ENCODE peak calls at places on chromosomes 3 and 15, in eight cellular contexts. N is heart left ventricle, U is lower leg skin, I is transverse colon, H is GM12878, L is sigmoid colon, M is stomach, P is esophagus muscularis mucosa. Q is an unnamed sample.

GRCh38 chr15:39312984-39313383 is 267.9 kb upstream of the THBS1 start:
- DNase-seq in L (no peak), M (no peak), U (no peak), P (no peak), H (no peak), N (no peak), I (peak), Q (no peak)

GRCh38 chr3:171846594-171846993 is 3.4 kb downstream of the TMEM212 start:
- DNase-seq in L (no peak), H (peak), N (no peak), M (no peak), U (no peak), I (no peak), P (no peak), Q (no peak)

GRCh38 chr3:123085293-123085949 is 18.6 kb downstream of the PDIA5 start:
- DNase-seq in M (no peak), U (peak), I (no peak), H (no peak), L (no peak), P (no peak), N (no peak), Q (peak)

GRCh38 chr3:34009480-34009844 is 211.0 kb downstream of the PDCD6IP start:
- DNase-seq in U (no peak), N (no peak), M (no peak), I (no peak), H (no peak), L (no peak), P (peak), Q (no peak)

GRCh38 chr3:197463279-197463678 is 92.5 kb downstream of the BDH1 start:
- DNase-seq in N (no peak), P (no peak), M (no peak), U (no peak), I (no peak), L (no peak), H (no peak), Q (no peak)

GRCh38 chr3:22318325-22318724 is 567.3 kb upstream of the ZNF385D start:
- DNase-seq in I (no peak), U (no peak), L (no peak), P (no peak), N (no peak), M (no peak), H (no peak), Q (no peak)

GRCh38 chr3:146274833-146275232 is 23.9 kb upstream of the PLSCR4 start:
- DNase-seq in L (no peak), I (no peak), U (no peak), N (no peak), P (no peak), M (no peak), H (no peak), Q (no peak)

GRCh38 chr15:70315431-70315830 is 217.7 kb upstream of the TLE3 start:
- DNase-seq in M (no peak), L (no peak), U (no peak), H (no peak), P (no peak), I (no peak), N (no peak), Q (no peak)

GRCh38 chr3:124395584-124396340 is 334.5 kb upstream of the UMPS start:
- DNase-seq in H (no peak), U (no peak), I (no peak), N (peak), L (no peak), M (no peak), P (no peak), Q (no peak)

GRCh38 chr3:15055019-15055557 is 10.0 kb downstream of the MRPS25 start:
- DNase-seq in I (peak), L (no peak), M (no peak), P (no peak), U (no peak), H (peak), N (no peak), Q (peak)

GRCh38 chr3:171772427-171773056 is 37.7 kb downstream of the PLD1 start:
- DNase-seq in L (peak), M (peak), H (no peak), P (no peak), N (peak), I (peak), U (no peak), Q (no peak)

GRCh38 chr3:65284971-65285370 is 597.2 kb upstream of the ADAMTS9 start:
- DNase-seq in H (no peak), P (no peak), M (no peak), N (no peak), I (no peak), U (no peak), L (no peak), Q (no peak)

GRCh38 chr3:10195692-10196091 is 31.0 kb downstream of the IRAK2 start:
- DNase-seq in N (peak), M (no peak), U (no peak), H (no peak), I (no peak), P (no peak), L (no peak), Q (peak)

GRCh38 chr3:127755305-127755681 is 67.0 kb downstream of the MGLL start:
- DNase-seq in L (no peak), I (no peak), H (no peak), N (peak), U (no peak), M (no peak), P (no peak), Q (peak)

GRCh38 chr3:127753338-127753737 is 69.0 kb downstream of the MGLL start:
- DNase-seq in N (peak), M (no peak), U (no peak), L (no peak), I (no peak), P (no peak), H (no peak), Q (peak)

GRCh38 chr3:127751782-127752181 is 70.5 kb downstream of the MGLL start:
- DNase-seq in N (no peak), P (no peak), H (no peak), I (no peak), M (no peak), L (no peak), U (no peak), Q (no peak)

GRCh38 chr3:127753898-127754410 is 68.4 kb downstream of the MGLL start:
- DNase-seq in L (no peak), I (no peak), H (no peak), U (no peak), M (no peak), P (no peak), N (peak), Q (peak)

GRCh38 chr3:127754411-127755304 is 67.7 kb downstream of the MGLL start:
- DNase-seq in P (no peak), L (no peak), I (no peak), H (peak), U (no peak), N (peak), M (no peak), Q (peak)
- H3K4me3 ChIP-seq in P (no peak), L (no peak), I (no peak), H (peak), U (no peak), N (no peak), M (no peak), Q (peak)

DNA sequence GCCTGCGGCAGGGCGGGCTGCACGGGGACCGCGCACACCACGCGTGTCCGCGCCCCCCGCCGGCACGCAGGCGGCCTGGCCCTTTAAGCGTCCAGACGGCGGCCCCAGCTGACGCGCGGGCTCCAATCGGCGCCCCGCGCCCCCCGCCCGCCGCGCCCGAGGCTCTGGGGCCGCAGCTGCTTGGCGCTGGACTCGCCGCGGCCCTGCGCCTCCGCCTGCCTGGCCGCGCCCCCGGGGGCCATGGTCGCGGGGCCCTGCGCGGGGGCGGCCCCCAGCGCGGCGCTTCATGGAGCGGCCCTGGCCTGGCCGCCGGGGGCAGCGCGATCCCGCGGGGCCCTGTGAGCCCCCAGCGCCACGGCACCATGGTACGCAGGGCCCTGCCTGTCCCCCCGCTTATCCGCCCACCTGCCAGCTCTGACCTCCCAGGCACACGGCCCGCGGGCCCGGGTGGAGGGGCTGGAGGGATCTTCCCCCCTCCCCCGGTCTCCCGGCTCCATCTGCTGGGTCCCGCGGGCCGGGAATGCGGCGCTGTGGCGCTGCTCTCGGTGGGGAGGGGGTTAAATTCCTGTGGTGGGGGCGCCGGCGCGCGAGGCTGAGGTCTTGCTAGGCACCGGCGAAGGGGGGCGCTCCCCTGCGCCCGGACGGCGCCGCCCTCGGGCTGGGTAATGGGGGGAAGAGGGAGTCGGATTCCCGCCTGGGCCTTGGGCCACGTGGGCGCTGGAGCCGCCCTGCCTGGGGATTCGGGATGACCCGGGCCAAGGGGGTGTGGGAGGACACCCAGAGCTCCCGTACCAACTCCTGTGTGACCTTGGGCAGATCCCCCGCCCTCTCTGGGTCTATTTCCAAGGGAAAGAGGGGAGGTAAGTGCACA is 1.1 kb downstream of the ZBTB47 start:
- DNase-seq in H (no peak), N (peak), U (peak), P (no peak), L (peak), M (peak), I (peak), Q (peak)
- TF ChIP-seq POLR2A in H (no peak), N (no peak), U (no peak), P (peak), L (no peak), M (no peak), I (no peak), Q (no peak)

GRCh38 chr3:194556086-194557056 is 69.6 kb upstream of the ATP13A3 start:
- DNase-seq in I (peak), M (no peak), L (no peak), H (no peak), N (no peak), U (no peak), P (no peak), Q (no peak)

GRCh38 chr3:194552327-194552949 is 65.6 kb upstream of the ATP13A3 start:
- DNase-seq in H (no peak), M (no peak), U (no peak), N (no peak), L (no peak), I (no peak), P (no peak), Q (no peak)

GRCh38 chr3:194559530-194559929 is 72.7 kb upstream of the ATP13A3 start:
- DNase-seq in L (no peak), P (no peak), H (no peak), I (no peak), U (no peak), N (no peak), M (no peak), Q (no peak)

GRCh38 chr3:194554488-194555098 is 67.8 kb upstream of the ATP13A3 start:
- DNase-seq in L (no peak), U (no peak), N (no peak), H (no peak), M (no peak), I (no peak), P (no peak), Q (no peak)

DNA sequence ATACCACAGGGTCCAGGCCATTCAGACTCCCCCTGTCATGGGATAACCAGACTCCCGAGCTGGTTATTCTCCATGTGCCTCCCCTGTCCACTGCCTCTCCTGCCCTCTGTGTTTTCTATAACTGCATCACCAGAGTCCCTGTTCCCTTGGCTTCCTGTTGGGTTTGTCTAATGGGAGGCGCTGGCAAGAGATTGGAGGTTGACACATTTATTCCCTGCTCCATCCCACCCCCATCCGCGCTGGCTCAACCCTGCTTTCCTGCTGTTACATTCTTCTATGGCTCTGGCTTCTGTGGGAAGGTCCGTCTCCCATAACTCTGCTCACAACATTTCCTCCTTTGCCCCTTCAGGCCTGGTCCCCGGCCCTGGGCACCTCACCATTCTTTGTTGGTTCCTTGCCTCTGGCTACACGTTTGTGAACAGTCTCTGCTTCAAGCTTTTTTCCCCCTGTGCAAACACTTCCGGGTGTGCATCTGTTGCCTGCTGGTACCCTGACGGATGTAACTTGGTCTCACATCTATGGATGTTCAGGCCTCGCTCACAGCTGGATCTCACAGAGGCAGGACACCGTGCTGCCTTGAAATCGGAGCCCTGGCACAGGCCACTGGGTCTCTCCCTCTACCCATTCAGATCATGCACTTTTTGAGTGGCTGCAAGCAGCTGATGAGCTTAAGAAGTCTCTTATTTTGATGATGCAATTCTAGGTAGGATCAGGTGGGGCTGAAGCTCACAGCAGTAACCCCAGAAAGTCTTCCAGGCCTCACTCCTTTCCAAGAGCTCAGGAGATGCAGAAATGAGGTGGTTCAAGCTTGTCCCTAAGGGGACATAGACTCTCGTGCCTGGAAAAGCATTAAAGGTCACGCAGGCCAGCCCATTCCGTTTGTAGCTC is 68.6 kb upstream of the ATP13A3 start:
- DNase-seq in M (no peak), U (no peak), I (no peak), L (no peak), P (no peak), N (no peak), H (no peak), Q (no peak)
- H3K4me3 ChIP-seq in M (no peak), U (no peak), I (no peak), L (no peak), P (no peak), N (no peak), H (no peak), Q (no peak)

GRCh38 chr15:32677238-32677750 is 35.8 kb downstream of the SCG5 start:
- DNase-seq in L (no peak), N (no peak), H (no peak), M (no peak), U (no peak), I (no peak), P (peak), Q (no peak)
- TF ChIP-seq POLR2A in L (no peak), N (no peak), H (no peak), M (no peak), U (no peak), I (no peak), P (no peak), Q (no peak)

GRCh38 chr3:49173116-49173791 is 1.9 kb downstream of the KLHDC8B start:
- DNase-seq in N (peak), U (no peak), H (no peak), M (peak), L (peak), I (peak), P (no peak), Q (no peak)

GRCh38 chr3:49175530-49175929 is 4.1 kb downstream of the KLHDC8B start:
- DNase-seq in I (no peak), U (no peak), M (no peak), L (no peak), P (no peak), N (no peak), H (no peak), Q (no peak)

GRCh38 chr3:49174586-49174985 is 3.2 kb downstream of the KLHDC8B start:
- DNase-seq in L (no peak), U (no peak), N (no peak), M (no peak), I (no peak), H (no peak), P (no peak), Q (no peak)

GRCh38 chr3:49172616-49173041 is 1.2 kb downstream of the KLHDC8B start:
- DNase-seq in I (no peak), U (no peak), L (no peak), H (no peak), N (no peak), M (no peak), P (no peak), Q (no peak)

GRCh38 chr3:49173792-49174170 is 2.4 kb downstream of the KLHDC8B start:
- DNase-seq in U (no peak), M (no peak), N (peak), I (no peak), H (no peak), P (no peak), L (no peak), Q (no peak)
- H3K4me3 ChIP-seq in U (no peak), M (peak), N (peak), I (no peak), H (no peak), P (peak), L (peak), Q (no peak)

GRCh38 chr3:182686033-182686886 is 107.0 kb upstream of the ATP11B start:
- DNase-seq in H (no peak), L (no peak), P (no peak), I (no peak), M (no peak), N (no peak), U (no peak), Q (no peak)

GRCh38 chr3:182682263-182683229 is 110.8 kb upstream of the ATP11B start:
- DNase-seq in M (peak), U (no peak), L (no peak), I (peak), N (peak), P (no peak), H (peak), Q (peak)

GRCh38 chr3:182683335-182684257 is 109.7 kb upstream of the ATP11B start:
- DNase-seq in N (no peak), U (no peak), H (peak), P (no peak), M (peak), L (no peak), I (peak), Q (no peak)
- TF ChIP-seq POLR2A in N (no peak), U (no peak), H (no peak), P (no peak), M (no peak), L (no peak), I (no peak), Q (no peak)

Q was measured in spleen.